ENCODE peak calls at places on chromosomes 16 and 17, in eight cellular contexts. S is HL-60, U is Panc1, W is HCT116, C is prostate gland, E is breast epithelium, N is GM12878, Z is sigmoid colon. H is an unnamed sample.
A peak's percentile ranks its signal among the peaks of the same experiment; 100 is the strongest.

GRCh38 chr16:85819711-85820110 is 20.2 kb downstream of the COX4I1 start:
- DNase-seq in S (no peak), U (no peak), W (no peak), C (no peak), E (no peak), N (no peak), Z (peak; percentile 64), H (no peak)

GRCh38 chr16:84423416-84423837 is 55.1 kb downstream of the ATP2C2 start:
- DNase-seq in S (peak; percentile 31), U (no peak), W (peak; percentile 80), C (no peak), E (no peak), N (peak; percentile 11), Z (no peak), H (no peak)

GRCh38 chr16:53498984-53499383 is 4.0 kb downstream of the AKTIP start:
- DNase-seq in S (no peak), U (no peak), W (no peak), C (no peak), E (no peak), N (no peak), Z (no peak), H (no peak)

GRCh38 chr16:66380421-66380820 is 13.9 kb downstream of the CDH5 start:
- DNase-seq in S (no peak), U (no peak), W (no peak), C (no peak), E (no peak), N (no peak), Z (no peak), H (no peak)

GRCh38 chr17:78502611-78503148 is 74.5 kb downstream of the DNAH17 start:
- DNase-seq in S (no peak), U (no peak), W (no peak), C (no peak), E (no peak), N (no peak), Z (no peak), H (no peak)

GRCh38 chr17:6546069-6546718 is 10.2 kb downstream of the PITPNM3 start:
- DNase-seq in S (no peak), U (no peak), W (no peak), C (no peak), E (no peak), N (peak; percentile 8), Z (no peak), H (no peak)

GRCh38 chr16:30005341-30006094 is 5.3 kb downstream of the DOC2A start:
- DNase-seq in S (no peak), U (no peak), W (no peak), C (no peak), E (no peak), N (no peak), Z (no peak), H (peak; percentile 32)

GRCh38 chr16:10386517-10387377 is 886 bp downstream of the ATF7IP2 start:
- DNase-seq in S (peak; percentile 70), U (no peak), W (no peak), C (no peak), E (no peak), N (peak; percentile 5), Z (no peak), H (no peak)

GRCh38 chr16:29744541-29745101 is 1.2 kb downstream of the C16orf54 start:
- DNase-seq in S (peak; percentile 33), U (no peak), W (no peak), C (no peak), E (no peak), N (no peak), Z (no peak), H (no peak)

GRCh38 chr17:55086635-55087058 is 118.1 kb downstream of the STXBP4 start:
- DNase-seq in S (peak; percentile 1), U (peak; percentile 32), W (peak; percentile 31), C (no peak), E (no peak), N (no peak), Z (no peak), H (no peak)

GRCh38 chr16:80527297-80527696 is 13.5 kb upstream of the DYNLRB2 start:
- DNase-seq in S (no peak), U (no peak), W (peak; percentile 8), C (no peak), E (no peak), N (no peak), Z (no peak), H (no peak)

GRCh38 chr16:73966851-73967250 is 329.8 kb upstream of the PSMD7 start:
- DNase-seq in S (no peak), U (no peak), W (no peak), C (no peak), E (no peak), N (no peak), Z (no peak), H (no peak)

GRCh38 chr16:75460441-75460840 is 4.0 kb downstream of the TMEM170A start:
- DNase-seq in S (no peak), U (no peak), W (no peak), C (no peak), E (no peak), N (no peak), Z (no peak), H (no peak)

GRCh38 chr17:76967762-76968161 is 99.6 kb downstream of the MGAT5B start:
- DNase-seq in S (no peak), U (no peak), W (no peak), C (no peak), E (no peak), N (no peak), Z (no peak), H (no peak)

GRCh38 chr17:76966486-76967181 is 98.4 kb downstream of the MGAT5B start:
- DNase-seq in S (no peak), U (no peak), W (no peak), C (no peak), E (no peak), N (no peak), Z (no peak), H (no peak)

GRCh38 chr17:76972046-76972641 is 103.9 kb downstream of the MGAT5B start:
- DNase-seq in S (no peak), U (no peak), W (no peak), C (no peak), E (no peak), N (no peak), Z (no peak), H (no peak)

GRCh38 chr17:76968707-76969597 is 100.7 kb downstream of the MGAT5B start:
- DNase-seq in S (no peak), U (no peak), W (no peak), C (no peak), E (no peak), N (no peak), Z (no peak), H (peak; percentile 60)

DNA sequence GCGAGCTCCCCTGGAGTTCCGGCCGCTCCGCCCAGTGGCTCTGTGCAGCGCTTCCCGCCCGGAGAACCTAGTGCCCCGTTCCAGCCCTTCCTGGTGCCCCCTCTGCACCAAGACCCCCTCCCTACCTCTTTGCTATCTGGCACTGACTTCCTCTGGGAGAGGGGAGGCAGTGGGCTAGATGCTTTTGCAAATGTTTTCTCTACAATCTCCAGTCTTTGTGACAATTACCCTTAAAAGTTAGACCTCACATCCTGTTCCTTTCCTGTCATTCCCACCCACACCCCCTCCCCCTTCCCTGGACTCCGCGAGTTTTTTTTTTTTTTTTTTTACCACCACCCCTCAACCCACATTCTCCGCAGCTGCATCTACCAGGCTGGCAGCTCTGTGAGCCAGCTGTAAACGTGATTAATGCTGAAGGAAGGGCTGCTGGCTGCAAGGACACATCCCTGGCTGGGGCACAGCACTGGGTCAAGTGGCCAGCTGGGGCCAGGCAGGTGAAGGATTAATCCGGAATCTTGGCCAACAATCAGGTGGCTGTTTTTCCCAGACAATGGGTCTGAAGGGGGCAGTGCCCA is 101.5 kb downstream of the MGAT5B start:
- DNase-seq in S (no peak), U (no peak), W (no peak), C (no peak), E (no peak), N (no peak), Z (no peak), H (no peak)
- TF ChIP-seq POLR2AphosphoS5 in S (no peak), U (no peak), W (no peak), C (no peak), E (no peak), N (no peak), Z (no peak), H (no peak)

DNA sequence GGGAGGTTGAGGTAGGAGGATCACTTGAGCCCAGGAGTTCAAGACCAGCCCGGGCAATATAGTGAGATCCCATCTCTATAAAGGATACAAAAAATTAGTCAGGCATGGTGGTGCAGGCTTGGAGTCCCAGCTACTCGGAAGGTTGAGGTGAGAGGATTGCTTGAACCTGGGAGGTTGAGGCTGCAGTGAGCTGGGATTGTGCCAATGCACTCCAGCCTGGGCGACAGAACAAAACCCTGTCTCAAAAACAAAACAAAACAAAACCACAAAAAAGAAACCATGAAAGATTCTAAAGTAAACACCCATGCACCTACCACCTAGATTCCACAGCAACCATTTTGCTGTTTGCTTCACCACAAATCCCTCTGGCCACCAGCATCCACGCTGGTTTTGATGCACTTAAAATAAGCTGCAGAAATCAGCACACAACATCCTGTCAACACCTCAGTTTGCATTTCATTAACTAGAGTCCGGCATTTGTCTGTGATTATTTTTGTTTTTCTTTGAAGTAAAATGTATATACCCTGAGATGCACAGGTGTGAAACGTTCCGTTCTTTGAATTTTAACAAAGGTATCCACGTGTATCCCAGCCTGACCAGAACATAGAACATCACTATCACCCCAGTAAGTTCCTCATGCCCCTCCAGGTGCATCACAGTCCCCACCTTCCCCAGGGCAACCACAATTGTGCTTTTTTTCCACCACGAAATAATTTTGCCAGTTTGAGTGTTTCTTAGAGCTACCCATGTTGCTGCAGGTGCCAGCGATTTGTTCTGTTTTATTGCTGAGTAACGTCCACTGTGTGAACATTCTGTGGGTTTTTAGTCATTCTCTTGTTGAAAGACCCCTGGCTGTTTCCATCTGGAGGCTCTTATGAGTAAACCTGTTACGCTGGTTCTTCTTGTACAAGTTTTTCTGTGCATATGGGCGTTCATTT is 191.5 kb downstream of the SEC14L1 start:
- DNase-seq in S (no peak), U (no peak), W (no peak), C (no peak), E (peak; percentile 35), N (no peak), Z (peak; percentile 50), H (peak; percentile 32)
- H3K27ac ChIP-seq in S (no peak overlapping the region), U (peak overlapping the region; percentile 65), W (no peak overlapping the region), C (peak overlapping the region; percentile 32), E (peak overlapping the region; percentile 62), N (peak overlapping the region; percentile 51), Z (peak overlapping the region; percentile 79), H (no peak overlapping the region)

GRCh38 chr16:26791166-26791565 is 275.6 kb upstream of the C16orf82 start:
- DNase-seq in S (no peak), U (no peak), W (no peak), C (no peak), E (no peak), N (no peak), Z (no peak), H (no peak)

DNA sequence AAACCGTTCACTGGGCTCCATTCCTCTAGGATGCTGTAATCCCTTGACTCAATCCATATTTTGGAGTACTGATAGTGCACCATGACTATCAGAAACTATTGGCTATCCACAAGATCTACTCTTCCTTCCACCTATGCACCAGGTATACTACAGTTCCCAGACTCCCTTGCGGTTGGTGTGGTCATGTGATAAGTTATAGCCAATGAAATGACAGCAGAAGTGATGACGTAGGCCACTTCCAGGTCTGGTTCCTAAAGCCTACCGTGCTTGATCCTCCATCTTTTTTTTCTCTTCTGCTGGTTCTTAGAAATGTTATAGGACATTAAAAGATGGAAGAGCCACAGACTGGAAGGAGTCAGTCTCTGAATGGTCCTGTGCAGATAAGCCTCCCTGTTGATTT is 278.8 kb upstream of the C16orf82 start:
- DNase-seq in S (no peak), U (no peak), W (peak; percentile 13), C (no peak), E (no peak), N (no peak), Z (no peak), H (no peak)
- TF ChIP-seq POLR2AphosphoS5 in S (no peak), U (no peak), W (no peak), C (no peak), E (no peak), N (no peak), Z (no peak), H (no peak)

GRCh38 chr16:5582529-5582928 is 484.9 kb upstream of the EEF2KMT start:
- DNase-seq in S (no peak), U (no peak), W (no peak), C (no peak), E (no peak), N (no peak), Z (no peak), H (no peak)
- H3K27ac ChIP-seq in S (no peak overlapping the region), U (no peak overlapping the region), W (no peak overlapping the region), C (no peak overlapping the region), E (no peak overlapping the region), N (no peak overlapping the region), Z (no peak overlapping the region), H (no peak overlapping the region)